ENCODE peak calls at places on chromosomes 4 and X, in four cellular contexts. H is astrocyte, N is endothelial cell of umbilical vein, B is hepatocyte. S is an unnamed sample. For H3K36me3, the result is how much of the 10 kb centered on the place peaks cover.

GRCh38 chr4:167885071-167885470 is 207.3 kb upstream of the ANXA10 start:
- DNase-seq in B (no peak), H (no peak), N (no peak), S (no peak)

GRCh38 chr4:183659919-183660318 is 826 bp downstream of the TRAPPC11 start:
- DNase-seq in N (no peak), H (no peak), B (peak), S (peak)

GRCh38 chrX:77900688-77901087 is 1.4 kb downstream of the COX7B start:
- DNase-seq in B (no peak), H (no peak), N (no peak), S (no peak)

GRCh38 chrX:39859991-39860861 is 237.5 kb downstream of the BCOR start:
- DNase-seq in H (peak), N (peak), B (peak), S (peak)

GRCh38 chrX:3370656-3371055 is 24.2 kb upstream of the MXRA5 start:
- DNase-seq in H (no peak), N (no peak), B (no peak), S (peak)

GRCh38 chr4:52655505-52655904 is 3.6 kb downstream of the USP46 start:
- DNase-seq in N (no peak), H (no peak), B (no peak), S (no peak)

GRCh38 chr4:40594261-40595178 is 35.1 kb downstream of the RBM47 start:
- DNase-seq in B (no peak), N (no peak), H (peak), S (peak)

GRCh38 chr4:152415980-152416379 is 119.9 kb downstream of the FBXW7 start:
- DNase-seq in B (no peak), H (peak), N (no peak), S (peak)

GRCh38 chr4:112726041-112726440 is 89.1 kb downstream of the LARP7 start:
- DNase-seq in B (no peak), H (no peak), N (no peak), S (no peak)

GRCh38 chr4:122012735-122013134 is 60.9 kb upstream of the TRPC3 start:
- DNase-seq in N (no peak), H (peak), B (no peak), S (no peak)

GRCh38 chr4:25743971-25744370 is 88.3 kb downstream of the SLC34A2 start:
- DNase-seq in N (no peak), B (no peak), H (no peak), S (no peak)

GRCh38 chr4:25750874-25751273 is 95.2 kb downstream of the SLC34A2 start:
- DNase-seq in N (no peak), H (no peak), B (no peak), S (no peak)

GRCh38 chr4:25749150-25749794 is 93.6 kb downstream of the SLC34A2 start:
- DNase-seq in B (no peak), H (peak), N (no peak), S (no peak)
- H2AFZ ChIP-seq in B (no peak), H (no peak), N (no peak), S (no peak)

GRCh38 chr4:1937550-1937949 is 66.4 kb downstream of the NSD2 start:
- DNase-seq in B (no peak), H (no peak), N (no peak), S (no peak)

GRCh38 chr4:1928356-1929235 is 57.4 kb downstream of the NSD2 start:
- DNase-seq in B (no peak), N (no peak), H (peak), S (no peak)

GRCh38 chr4:1933700-1934099 is 62.5 kb downstream of the NSD2 start:
- DNase-seq in B (no peak), H (no peak), N (no peak), S (no peak)

GRCh38 chr4:1927675-1928074 is 56.5 kb downstream of the NSD2 start:
- DNase-seq in B (no peak), N (no peak), H (peak), S (no peak)

DNA sequence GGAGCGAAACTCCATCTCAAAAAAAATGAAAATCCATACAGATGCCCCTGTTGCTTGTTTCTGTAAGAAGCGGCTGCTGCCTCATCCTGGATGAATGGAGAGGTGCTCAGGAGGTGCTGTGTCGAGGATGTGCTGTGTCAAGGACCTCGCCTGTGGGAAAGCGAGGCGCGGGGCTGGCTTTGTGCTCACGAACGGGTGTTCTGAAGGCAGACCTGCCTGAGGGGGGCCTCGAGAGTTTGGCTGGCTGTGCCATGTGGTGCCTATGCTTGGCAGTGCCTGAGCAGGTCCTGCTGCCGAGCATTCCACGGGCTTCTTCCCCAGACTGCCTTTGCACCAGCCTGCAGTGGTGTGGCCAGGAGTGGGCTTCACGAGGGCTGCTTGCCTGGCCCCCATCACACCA is 61.5 kb downstream of the NSD2 start:
- DNase-seq in B (no peak), N (no peak), H (no peak), S (no peak)
- H3K36me3 ChIP-seq in B (under half), N (under half), H (under half), S (under half)

GRCh38 chr4:13535708-13536361 is 8.5 kb downstream of the NKX3-2 start:
- DNase-seq in B (no peak), H (no peak), N (no peak), S (no peak)

GRCh38 chr4:13537832-13538177 is 6.5 kb downstream of the NKX3-2 start:
- DNase-seq in H (no peak), B (no peak), N (no peak), S (no peak)

GRCh38 chr4:13538427-13538973 is 5.8 kb downstream of the NKX3-2 start:
- DNase-seq in N (no peak), H (no peak), B (no peak), S (no peak)

GRCh38 chr4:13536607-13537006 is 7.7 kb downstream of the NKX3-2 start:
- DNase-seq in N (no peak), B (no peak), H (no peak), S (no peak)

DNA sequence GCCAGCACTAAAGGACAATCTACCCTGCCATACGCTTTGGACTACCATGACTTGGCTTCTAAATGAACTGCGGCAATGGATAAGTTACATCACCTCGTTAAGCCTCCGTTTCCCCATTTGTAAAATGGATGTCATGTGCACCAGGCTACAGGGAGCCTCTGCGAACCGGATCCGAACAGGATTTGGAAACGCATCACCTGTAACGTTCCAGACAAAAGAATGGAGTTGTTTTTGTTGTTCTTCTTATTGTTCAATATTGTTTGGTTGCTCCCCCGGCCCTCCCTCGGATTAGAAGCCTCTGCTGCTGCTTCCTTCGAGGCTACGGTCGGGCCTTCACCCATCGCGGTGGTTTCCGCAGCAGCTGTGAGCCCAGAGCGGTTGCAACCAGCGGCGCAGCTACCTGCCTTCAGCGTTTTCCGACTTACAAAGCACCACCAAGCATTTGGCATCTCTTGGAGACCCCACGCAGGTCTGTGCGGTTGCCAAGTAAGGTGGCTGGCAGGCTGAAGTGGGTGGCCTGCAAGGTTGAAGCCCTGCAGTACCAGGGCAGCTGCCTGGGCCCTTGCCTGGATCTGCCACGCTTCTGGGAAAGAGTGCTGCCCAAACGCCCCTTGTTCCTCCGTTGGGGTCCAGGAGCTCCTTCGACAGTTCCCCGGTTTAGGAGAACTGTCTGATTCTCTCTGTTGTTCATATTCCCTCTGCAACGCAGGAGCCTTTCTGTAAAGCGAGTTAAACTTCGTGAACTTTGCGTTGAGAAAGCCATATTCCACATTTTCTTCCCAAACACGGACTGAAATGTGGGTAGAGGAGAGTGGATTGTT is 7.1 kb downstream of the NKX3-2 start:
- DNase-seq in N (no peak), B (no peak), H (no peak), S (no peak)
- TF ChIP-seq EZH2 in N (peak), B (no peak), H (no peak), S (peak)

DNA sequence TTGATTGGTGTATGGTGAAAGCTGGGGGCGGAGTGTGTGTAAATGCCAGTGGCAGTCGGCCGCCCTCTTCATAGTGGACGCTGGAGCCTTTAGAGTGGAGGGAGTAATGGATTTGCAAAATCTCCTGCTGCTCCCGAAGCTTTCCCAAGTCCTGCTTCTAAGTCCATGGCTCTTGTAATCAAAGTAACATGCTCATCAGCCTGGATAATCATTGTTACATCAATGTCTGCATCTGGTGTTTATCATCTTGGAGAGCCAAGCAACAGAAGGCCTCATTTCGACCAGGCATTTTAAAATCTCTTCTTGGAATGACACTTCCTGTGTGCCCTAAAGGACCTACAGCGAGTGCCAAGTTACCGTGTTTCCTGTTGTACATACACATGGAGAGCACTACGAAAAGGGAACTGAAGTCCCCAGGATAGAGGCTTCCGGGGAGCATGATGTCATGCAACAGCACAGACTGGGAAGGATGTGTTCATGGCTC is 32.2 kb downstream of the UNC5C start:
- DNase-seq in N (no peak), H (no peak), B (peak), S (no peak)
- H2AFZ ChIP-seq in N (peak), H (peak), B (peak), S (peak)

GRCh38 chrX:51862920-51863319 is 30.5 kb upstream of the MAGED1 start:
- DNase-seq in B (no peak), H (no peak), N (no peak), S (no peak)
- H3K36me3 ChIP-seq in B (under half), H (under half), N (under half), S (under half)

GRCh38 chr4:174521800-174522182 is 497 bp downstream of the HPGD start:
- DNase-seq in H (no peak), N (no peak), B (peak), S (peak)
- TF ChIP-seq EZH2 in H (no peak), N (no peak), B (no peak), S (no peak)